ENCODE peak calls at places on chromosomes 16 and 17, in eight cellular contexts. E is small intestine; F is CD4-positive, alpha-beta memory T cell; M is T-helper 9 cell; S is astrocyte of the hippocampus; X is T-helper 17 cell; V is T follicular helper cell; U is neural crest cell. R is an unnamed sample.

GRCh38 chr16:85142129-85142513 is 29.8 kb upstream of the CIBAR2 start:
- DNase-seq in S (no peak), F (no peak), U (no peak), V (no peak), X (no peak), E (no peak), M (no peak), R (no peak)

GRCh38 chr17:78340183-78340955 is 19.5 kb downstream of the SOCS3 start:
- DNase-seq in V (no peak), X (no peak), M (no peak), U (no peak), S (no peak), F (no peak), E (no peak), R (no peak)

GRCh38 chr16:56606688-56607618 is 1.4 kb upstream of the MT2A start:
- DNase-seq in E (no peak), S (peak), V (no peak), M (no peak), X (no peak), F (no peak), U (no peak), R (peak)

GRCh38 chr16:6918661-6919060 is 414.0 kb upstream of the RBFOX1 start:
- DNase-seq in M (no peak), F (no peak), U (no peak), V (no peak), X (no peak), S (no peak), E (no peak), R (no peak)

GRCh38 chr16:28300327-28300726 is 8.0 kb downstream of the SBK1 start:
- DNase-seq in U (no peak), E (no peak), V (no peak), S (no peak), X (no peak), M (no peak), F (no peak), R (no peak)

GRCh38 chr17:64418506-64419339 is 28.1 kb upstream of the PECAM1 start:
- DNase-seq in V (no peak), E (peak), S (peak), U (no peak), F (peak), M (no peak), X (no peak), R (peak)

GRCh38 chr17:38456031-38456815 is 28.0 kb downstream of the ARHGAP23 start:
- DNase-seq in X (no peak), M (no peak), U (no peak), S (no peak), V (no peak), E (no peak), F (no peak), R (no peak)

GRCh38 chr16:29154676-29155121 is 169.8 kb downstream of the LAT start:
- DNase-seq in U (no peak), S (peak), F (no peak), X (no peak), V (no peak), M (no peak), E (no peak), R (no peak)